ENCODE peak calls at places on chromosomes 11 and 22, in eight cellular contexts. M is mesendoderm; T is MCF 10A; J is renal cortical epithelial cell; R is dorsolateral prefrontal cortex; D is GM23248; X is C1 segment of cervical spinal cord; N is CD8-positive, alpha-beta T cell. L is an unnamed sample.

GRCh38 chr11:74100231-74100630 is 70.6 kb downstream of the C2CD3 start:
- DNase-seq in X (no peak), J (no peak), M (no peak), T (no peak), N (no peak), R (no peak), D (no peak), L (no peak)

GRCh38 chr11:115083129-115083823 is 404.9 kb downstream of the NXPE2 start:
- DNase-seq in N (no peak), T (no peak), R (no peak), M (no peak), X (no peak), J (no peak), D (no peak), L (no peak)

GRCh38 chr22:50271519-50271970 is 1.4 kb upstream of the MAPK11 start:
- DNase-seq in T (peak), R (no peak), M (peak), D (peak), X (no peak), N (peak), J (peak), L (no peak)

GRCh38 chr11:65437436-65438227 is 15.0 kb downstream of the NEAT1 start:
- DNase-seq in X (no peak), N (no peak), T (no peak), M (no peak), J (peak), D (peak), R (no peak), L (no peak)

GRCh38 chr11:720642-721346 is 14.8 kb downstream of the EPS8L2 start:
- DNase-seq in X (no peak), M (peak), T (no peak), J (no peak), R (no peak), N (no peak), D (no peak), L (peak)

GRCh38 chr11:88501535-88501934 is 164.0 kb upstream of the CTSC start:
- DNase-seq in M (no peak), D (no peak), T (no peak), N (no peak), X (no peak), R (no peak), J (no peak), L (no peak)

GRCh38 chr11:57903441-57904123 is 120.1 kb upstream of the OR9Q1 start:
- DNase-seq in D (peak), R (peak), N (peak), M (peak), X (no peak), T (peak), J (peak), L (no peak)

GRCh38 chr11:2175659-2176058 is 4.0 kb upstream of the TH start:
- DNase-seq in R (no peak), X (no peak), M (no peak), J (peak), N (no peak), D (peak), T (peak), L (no peak)

GRCh38 chr22:30547188-30547587 is 647 bp upstream of the SEC14L6 start:
- DNase-seq in R (no peak), M (no peak), X (no peak), N (no peak), D (no peak), J (no peak), T (no peak), L (no peak)

L was measured in stimulated activated naive CD4-positive, alpha-beta T cell.